ENCODE peak calls at places on chromosome 5, in four cellular contexts. V is HT1080, M is mucosa of descending colon, F is NCI-H1694. X is an unnamed sample.

GRCh38 chr5:8436919-8437318 is 568.0 kb downstream of the MTRR start:
- DNase-seq in V (no peak), M (no peak), F (no peak), X (no peak)

GRCh38 chr5:88929385-88929784 is 46.4 kb upstream of the MEF2C start:
- DNase-seq in V (no peak), M (no peak), F (no peak), X (no peak)

GRCh38 chr5:141369994-141370848 is at the start of gene PCDHGB3:
- DNase-seq in V (peak), M (no peak), F (no peak), X (no peak)

GRCh38 chr5:170576602-170577584 is 73.1 kb downstream of the KCNIP1 start:
- DNase-seq in V (no peak), M (no peak), F (peak), X (no peak)

GRCh38 chr5:78995521-78995920 is 10.4 kb upstream of the ARSB start:
- DNase-seq in V (no peak), M (no peak), F (no peak), X (no peak)

GRCh38 chr5:91257301-91257700 is 125.8 kb downstream of the ARRDC3 start:
- DNase-seq in V (no peak), M (no peak), F (no peak), X (no peak)

GRCh38 chr5:144436007-144436406 is 265.3 kb downstream of the KCTD16 start:
- DNase-seq in V (no peak), M (no peak), F (peak), X (no peak)

GRCh38 chr5:35876922-35877321 is 20.2 kb downstream of the IL7R start:
- DNase-seq in V (peak), M (no peak), F (no peak), X (no peak)

GRCh38 chr5:96823900-96824351 is 16.2 kb upstream of the ERAP1 start:
- DNase-seq in V (peak), M (no peak), F (no peak), X (no peak)

GRCh38 chr5:82397741-82398320 is 119.7 kb upstream of the RPS23 start:
- DNase-seq in V (no peak), M (no peak), F (no peak), X (no peak)

GRCh38 chr5:175590471-175590881 is 67.4 kb upstream of the HRH2 start:
- DNase-seq in V (peak), M (no peak), F (no peak), X (no peak)

GRCh38 chr5:95081500-95082355 is 203.2 kb downstream of the MCTP1 start:
- DNase-seq in V (peak), M (peak), F (no peak), X (peak)

GRCh38 chr5:15807861-15808260 is 307.9 kb downstream of the FBXL7 start:
- DNase-seq in V (peak), M (no peak), F (peak), X (no peak)

GRCh38 chr5:111171-111570 is 19.2 kb downstream of the PLEKHG4B start:
- DNase-seq in V (no peak), M (no peak), F (no peak), X (no peak)

GRCh38 chr5:159987031-159987674 is 21.8 kb upstream of the TTC1 start:
- DNase-seq in V (peak), M (peak), F (peak), X (peak)

GRCh38 chr5:68688547-68688946 is 405.3 kb upstream of the SLC30A5 start:
- DNase-seq in V (no peak), M (no peak), F (no peak), X (no peak)

GRCh38 chr5:10590226-10591047 is 26.6 kb downstream of the ANKRD33B start:
- DNase-seq in V (peak), M (no peak), F (no peak), X (no peak)

GRCh38 chr5:177085985-177086917 is at the start of gene FGFR4:
- DNase-seq in V (no peak), M (peak), F (no peak), X (peak)

GRCh38 chr5:139180850-139181785 is 17.1 kb downstream of the SIL1 start:
- DNase-seq in V (no peak), M (no peak), F (no peak), X (no peak)

GRCh38 chr5:3709058-3709723 is 113.6 kb downstream of the IRX1 start:
- DNase-seq in V (no peak), M (no peak), F (no peak), X (no peak)

X was measured in AML-193.